ENCODE peak calls at places on chromosomes 5 and 9, in nine cellular contexts. C, P, F, O, S, T, H, G and K are unnamed samples.

GRCh38 chr5:157947156-157947555 is 88.2 kb upstream of the CLINT1 start:
- DNase-seq in C (no peak), P (no peak), F (no peak), O (no peak), S (no peak), T (no peak), H (no peak), G (no peak), K (no peak)

GRCh38 chr5:15495026-15495425 is 5.0 kb upstream of the FBXL7 start:
- DNase-seq in C (no peak), P (no peak), F (no peak), O (no peak), S (no peak), T (no peak), H (no peak), G (no peak), K (no peak)

GRCh38 chr9:116154976-116155699 is 1.5 kb downstream of the PAPPA start:
- DNase-seq in C (no peak), P (no peak), F (no peak), O (no peak), S (peak), T (no peak), H (no peak), G (no peak), K (peak)

GRCh38 chr5:34789021-34789531 is 49.9 kb upstream of the TTC23L start:
- DNase-seq in C (no peak), P (no peak), F (no peak), O (no peak), S (peak), T (no peak), H (no peak), G (no peak), K (peak)

GRCh38 chr5:91027316-91027937 is 355.7 kb downstream of the ARRDC3 start:
- DNase-seq in C (no peak), P (no peak), F (peak), O (no peak), S (no peak), T (no peak), H (no peak), G (no peak), K (no peak)

GRCh38 chr9:112473986-112474385 is 12.6 kb upstream of the KIAA1958 start:
- DNase-seq in C (no peak), P (no peak), F (no peak), O (no peak), S (no peak), T (no peak), H (no peak), G (no peak), K (no peak)

GRCh38 chr5:119275146-119275872 is 80.5 kb upstream of the TNFAIP8 start:
- DNase-seq in C (no peak), P (no peak), F (no peak), O (no peak), S (peak), T (no peak), H (peak), G (no peak), K (no peak)

GRCh38 chr5:11903614-11904269 is 504 bp downstream of the CTNND2 start:
- DNase-seq in C (peak), P (no peak), F (peak), O (no peak), S (no peak), T (no peak), H (peak), G (peak), K (no peak)

GRCh38 chr9:121844090-121844489 is 192.7 kb downstream of the DAB2IP start:
- DNase-seq in C (no peak), P (no peak), F (no peak), O (no peak), S (no peak), T (no peak), H (no peak), G (no peak), K (no peak)

GRCh38 chr5:106956901-106957300 is 713.8 kb downstream of the EFNA5 start:
- DNase-seq in C (no peak), P (no peak), F (peak), O (no peak), S (no peak), T (no peak), H (no peak), G (no peak), K (peak)

GRCh38 chr5:127406326-127407121 is 110.9 kb upstream of the PRRC1 start:
- DNase-seq in C (no peak), P (no peak), F (no peak), O (no peak), S (no peak), T (no peak), H (no peak), G (no peak), K (peak)

GRCh38 chr9:127844821-127845359 is 9.6 kb downstream of the ENG start:
- DNase-seq in C (peak), P (no peak), F (no peak), O (no peak), S (no peak), T (no peak), H (no peak), G (no peak), K (no peak)

GRCh38 chr5:1003296-1003937 is 5.2 kb upstream of the NKD2 start:
- DNase-seq in C (no peak), P (peak), F (peak), O (peak), S (no peak), T (no peak), H (no peak), G (peak), K (no peak)

GRCh38 chr5:172733179-172733973 is 37.6 kb downstream of the DUSP1 start:
- DNase-seq in C (no peak), P (peak), F (no peak), O (peak), S (peak), T (no peak), H (peak), G (no peak), K (peak)

GRCh38 chr5:107704686-107705389 is 34.1 kb upstream of the EFNA5 start:
- DNase-seq in C (no peak), P (no peak), F (no peak), O (no peak), S (no peak), T (no peak), H (no peak), G (no peak), K (peak)

GRCh38 chr9:6944093-6944551 is 186.3 kb downstream of the KDM4C start:
- DNase-seq in C (no peak), P (peak), F (peak), O (no peak), S (peak), T (no peak), H (peak), G (no peak), K (peak)

GRCh38 chr5:75623846-75624245 is 12.6 kb downstream of the ANKDD1B start:
- DNase-seq in C (no peak), P (no peak), F (no peak), O (no peak), S (peak), T (no peak), H (no peak), G (no peak), K (no peak)

GRCh38 chr9:121744687-121745395 is 93.4 kb downstream of the DAB2IP start:
- DNase-seq in C (no peak), P (no peak), F (no peak), O (no peak), S (peak), T (no peak), H (peak), G (no peak), K (peak)

GRCh38 chr5:40436535-40437237 is 243.0 kb upstream of the PTGER4 start:
- DNase-seq in C (no peak), P (no peak), F (no peak), O (no peak), S (no peak), T (peak), H (no peak), G (peak), K (no peak)

GRCh38 chr9:125608488-125609224 is 98.4 kb downstream of the MAPKAP1 start:
- DNase-seq in C (no peak), P (no peak), F (no peak), O (no peak), S (no peak), T (no peak), H (no peak), G (no peak), K (no peak)

GRCh38 chr9:135830496-135830895 is 76.8 kb downstream of the CAMSAP1 start:
- DNase-seq in C (no peak), P (no peak), F (no peak), O (no peak), S (no peak), T (no peak), H (no peak), G (no peak), K (no peak)

GRCh38 chr9:93599571-93600403 is 23.4 kb downstream of the PHF2 start:
- DNase-seq in C (no peak), P (no peak), F (peak), O (no peak), S (no peak), T (no peak), H (no peak), G (no peak), K (no peak)

GRCh38 chr9:93891549-93892310 is 63.4 kb downstream of the BARX1 start:
- DNase-seq in C (no peak), P (no peak), F (no peak), O (no peak), S (no peak), T (no peak), H (no peak), G (no peak), K (no peak)

GRCh38 chr5:155004138-155004744 is 9.3 kb upstream of the KIF4B start:
- DNase-seq in C (peak), P (peak), F (no peak), O (no peak), S (no peak), T (no peak), H (no peak), G (peak), K (peak)

GRCh38 chr9:29289365-29289764 is 1716.1 kb upstream of the C9orf72 start:
- DNase-seq in C (no peak), P (no peak), F (no peak), O (no peak), S (no peak), T (no peak), H (no peak), G (no peak), K (no peak)

GRCh38 chr5:172744106-172745104 is 26.6 kb downstream of the DUSP1 start:
- DNase-seq in C (no peak), P (peak), F (no peak), O (no peak), S (no peak), T (no peak), H (no peak), G (no peak), K (no peak)

GRCh38 chr5:72178910-72179815 is 71.9 kb downstream of the MAP1B start:
- DNase-seq in C (no peak), P (no peak), F (no peak), O (peak), S (peak), T (no peak), H (peak), G (no peak), K (peak)

GRCh38 chr9:107242073-107243063 is 40.7 kb upstream of the RAD23B start:
- DNase-seq in C (no peak), P (peak), F (no peak), O (no peak), S (peak), T (no peak), H (no peak), G (peak), K (peak)

GRCh38 chr5:178542455-178542854 is 47.7 kb downstream of the COL23A1 start:
- DNase-seq in C (no peak), P (no peak), F (no peak), O (no peak), S (no peak), T (no peak), H (no peak), G (no peak), K (no peak)

GRCh38 chr5:146426305-146426704 is 20.8 kb upstream of the TCERG1 start:
- DNase-seq in C (no peak), P (no peak), F (no peak), O (no peak), S (no peak), T (no peak), H (no peak), G (no peak), K (no peak)

GRCh38 chr5:174427304-174427703 is 297.1 kb upstream of the MSX2 start:
- DNase-seq in C (no peak), P (no peak), F (peak), O (no peak), S (no peak), T (no peak), H (no peak), G (no peak), K (no peak)

GRCh38 chr5:2266668-2267240 is 384.0 kb upstream of the IRX4 start:
- DNase-seq in C (no peak), P (peak), F (no peak), O (no peak), S (no peak), T (no peak), H (no peak), G (no peak), K (no peak)

GRCh38 chr5:2049876-2050275 is 167.2 kb upstream of the IRX4 start:
- DNase-seq in C (no peak), P (no peak), F (no peak), O (no peak), S (no peak), T (no peak), H (no peak), G (no peak), K (no peak)

GRCh38 chr9:90024419-90024818 is 419.6 kb downstream of the GADD45G start:
- DNase-seq in C (no peak), P (no peak), F (no peak), O (no peak), S (no peak), T (no peak), H (no peak), G (no peak), K (no peak)

GRCh38 chr5:37839441-37840035 is 303 bp downstream of the GDNF start:
- DNase-seq in C (peak), P (no peak), F (peak), O (peak), S (peak), T (no peak), H (peak), G (peak), K (peak)